ENCODE peak calls at places on chromosome 19, in six cellular contexts. O, T, J, B, K and C are unnamed samples.

GRCh38 chr19:48290341-48290922 is 20.6 kb downstream of the ZNF114 start:
- DNase-seq in O (peak), T (no peak), J (no peak), B (no peak), K (no peak), C (peak)

GRCh38 chr19:10104665-10105221 is 1.4 kb upstream of the PPAN start:
- DNase-seq in O (no peak), T (no peak), J (no peak), B (no peak), K (no peak), C (no peak)

GRCh38 chr19:54317108-54317964 is 4.4 kb upstream of the LILRA5 start:
- DNase-seq in O (no peak), T (no peak), J (no peak), B (no peak), K (peak), C (no peak)

GRCh38 chr19:38834590-38834989 is 3.0 kb upstream of the ECH1 start:
- DNase-seq in O (no peak), T (no peak), J (no peak), B (no peak), K (no peak), C (no peak)

GRCh38 chr19:51564791-51565190 is 6.3 kb upstream of the ZNF175 start:
- DNase-seq in O (no peak), T (no peak), J (no peak), B (no peak), K (no peak), C (no peak)

GRCh38 chr19:18379803-18380747 is 5.9 kb upstream of the GDF15 start:
- DNase-seq in O (no peak), T (peak), J (peak), B (peak), K (peak), C (peak)

GRCh38 chr19:13764101-13764807 is at the start of gene MRI1:
- DNase-seq in O (peak), T (peak), J (peak), B (peak), K (peak), C (peak)

GRCh38 chr19:43651758-43652545 is 12.3 kb upstream of the CADM4 start:
- DNase-seq in O (peak), T (peak), J (no peak), B (peak), K (peak), C (peak)

GRCh38 chr19:18765224-18765623 is 25.9 kb downstream of the COMP start:
- DNase-seq in O (no peak), T (no peak), J (no peak), B (no peak), K (no peak), C (no peak)

GRCh38 chr19:51387924-51388389 is at the start of gene LIM2:
- DNase-seq in O (no peak), T (no peak), J (no peak), B (no peak), K (no peak), C (no peak)

DNA sequence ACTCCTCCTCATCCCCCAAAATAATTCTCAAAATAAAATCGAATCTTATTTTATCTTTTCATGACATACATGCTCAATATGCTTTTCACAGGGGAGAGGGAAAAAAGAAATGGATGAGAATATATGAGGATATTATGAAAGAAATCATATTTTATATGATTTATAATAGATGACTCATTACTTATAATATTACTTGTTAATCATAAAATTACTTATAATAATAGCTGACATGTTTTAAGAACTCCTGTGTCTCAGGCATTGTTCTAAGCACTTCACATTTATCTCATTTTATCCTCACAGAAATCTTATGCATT is 3.0 kb upstream of the CEACAM3 start:
- DNase-seq in O (no peak), T (no peak), J (no peak), B (no peak), K (no peak), C (no peak)
- TF ChIP-seq CTCF in O (no peak), T (no peak), J (no peak), B (no peak), K (no peak), C (peak)

GRCh38 chr19:7744871-7745270 is 2.5 kb downstream of the CD209 start:
- DNase-seq in O (no peak), T (no peak), J (no peak), B (no peak), K (no peak), C (no peak)

GRCh38 chr19:7746903-7747884 is at the start of gene CD209:
- DNase-seq in O (no peak), T (no peak), J (no peak), B (no peak), K (no peak), C (no peak)

GRCh38 chr19:7748171-7748570 is 837 bp upstream of the CD209 start:
- DNase-seq in O (no peak), T (no peak), J (no peak), B (no peak), K (no peak), C (no peak)

GRCh38 chr19:7751157-7751783 is 3.9 kb upstream of the CD209 start:
- DNase-seq in O (no peak), T (no peak), J (no peak), B (no peak), K (no peak), C (no peak)

DNA sequence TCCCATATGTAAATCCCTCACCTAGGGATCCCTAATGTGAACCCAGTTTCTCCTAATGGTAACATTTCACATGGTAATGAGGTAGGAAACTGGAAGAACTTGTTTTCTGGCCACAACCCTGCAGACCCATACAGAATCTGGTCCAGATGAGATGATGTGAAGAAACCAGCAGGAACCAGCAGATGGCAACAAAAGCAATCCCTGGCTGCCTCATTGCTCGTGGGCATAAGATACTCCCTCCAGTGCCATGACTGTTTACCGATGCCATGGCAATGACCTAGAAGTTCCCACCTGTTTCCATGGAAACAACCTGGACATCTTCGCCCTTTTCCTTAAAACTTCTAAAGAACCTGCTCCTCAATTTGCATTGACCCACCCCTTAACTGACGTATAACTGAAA is 1.4 kb upstream of the CD209 start:
- DNase-seq in O (no peak), T (no peak), J (no peak), B (no peak), K (no peak), C (peak)
- TF ChIP-seq CTCF in O (no peak), T (no peak), J (no peak), B (no peak), K (no peak), C (peak)

GRCh38 chr19:41299755-41300089 is 10.2 kb upstream of the CCDC97 start:
- DNase-seq in O (no peak), T (peak), J (no peak), B (no peak), K (peak), C (peak)
- TF ChIP-seq CTCF in O (no peak), T (no peak), J (no peak), B (no peak), K (no peak), C (no peak)

GRCh38 chr19:17327654-17328516 is 6.8 kb downstream of the ANO8 start:
- DNase-seq in O (no peak), T (no peak), J (no peak), B (peak), K (peak), C (no peak)
- TF ChIP-seq CTCF in O (no peak), T (no peak), J (peak), B (no peak), K (no peak), C (no peak)

DNA sequence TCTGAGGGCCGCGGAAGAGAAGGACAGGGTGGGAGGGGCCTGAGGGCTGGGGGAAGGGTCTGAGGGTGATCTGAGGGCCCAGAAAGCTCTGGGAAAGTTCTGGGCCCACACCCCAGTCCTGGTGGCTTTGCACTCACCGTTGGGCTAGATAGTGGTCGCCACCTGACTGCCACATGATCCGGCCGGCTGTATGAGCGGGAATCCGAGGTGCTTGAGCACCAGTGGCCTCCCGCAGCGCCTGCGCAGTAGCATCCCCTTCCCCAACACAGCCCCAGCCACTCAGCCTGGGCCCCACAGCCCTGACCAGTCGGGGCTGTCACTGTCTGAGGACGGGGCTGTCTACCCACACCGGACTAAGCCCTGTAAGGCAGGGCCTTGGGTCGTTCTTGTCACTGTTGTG is 15.0 kb downstream of the PRODH2 start:
- DNase-seq in O (no peak), T (no peak), J (no peak), B (no peak), K (no peak), C (no peak)
- TF ChIP-seq CTCF in O (no peak), T (no peak), J (no peak), B (no peak), K (no peak), C (no peak)

GRCh38 chr19:40601061-40601973 is at the start of gene LTBP4:
- DNase-seq in O (peak), T (peak), J (no peak), B (peak), K (peak), C (no peak)

GRCh38 chr19:40605201-40605971 is 4.2 kb downstream of the LTBP4 start:
- DNase-seq in O (peak), T (peak), J (no peak), B (peak), K (peak), C (no peak)

GRCh38 chr19:40604647-40605200 is 3.6 kb downstream of the LTBP4 start:
- DNase-seq in O (no peak), T (no peak), J (no peak), B (peak), K (no peak), C (no peak)

GRCh38 chr19:40603071-40603718 is 2.0 kb downstream of the LTBP4 start:
- DNase-seq in O (no peak), T (no peak), J (no peak), B (peak), K (no peak), C (peak)

GRCh38 chr19:40603719-40604646 is 2.8 kb downstream of the LTBP4 start:
- DNase-seq in O (peak), T (peak), J (peak), B (peak), K (peak), C (peak)
- TF ChIP-seq CTCF in O (no peak), T (no peak), J (peak), B (no peak), K (no peak), C (no peak)

DNA sequence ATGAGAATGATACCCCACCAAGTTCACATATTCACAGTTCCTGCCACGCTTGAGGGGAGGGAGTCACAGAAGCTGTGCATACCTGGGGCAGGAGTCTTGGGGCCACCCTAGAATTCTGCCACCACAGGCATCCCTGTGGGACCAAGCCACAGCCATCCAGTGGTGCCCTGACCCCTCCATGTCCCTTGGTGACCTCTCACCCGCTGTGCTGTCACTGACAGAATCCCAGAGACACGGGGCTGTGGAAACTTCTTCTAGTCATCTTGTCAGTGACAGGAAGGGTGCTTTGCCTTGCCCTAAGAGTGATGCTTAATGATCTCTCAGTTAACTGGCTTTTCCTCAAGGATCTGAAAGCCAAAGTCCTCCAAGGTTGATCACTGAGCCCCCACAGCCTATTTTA is 58.4 kb upstream of the UQCRFS1 start:
- DNase-seq in O (no peak), T (no peak), J (no peak), B (no peak), K (no peak), C (no peak)
- TF ChIP-seq CTCF in O (no peak), T (no peak), J (no peak), B (no peak), K (no peak), C (no peak)